ENCODE peak calls at places on chromosome 17, in four cellular contexts. U is neuronal stem cell, S is IMR-90, Q is H9. P is an unnamed sample.

GRCh38 chr17:352421-353212 is at the start of gene RPH3AL:
- DNase-seq in U (peak), S (no peak), Q (peak), P (no peak)

GRCh38 chr17:43015579-43015978 is 6.6 kb downstream of the VAT1 start:
- DNase-seq in U (no peak), S (no peak), Q (no peak), P (no peak)

GRCh38 chr17:8031261-8031661 is 7.6 kb upstream of the ALOX15B start:
- DNase-seq in U (no peak), S (no peak), Q (no peak), P (no peak)

GRCh38 chr17:74780443-74781238 is 4.5 kb upstream of the NAT9 start:
- DNase-seq in U (no peak), S (no peak), Q (peak), P (no peak)

GRCh38 chr17:21295036-21295952 is 10.8 kb downstream of the MAP2K3 start:
- DNase-seq in U (no peak), S (peak), Q (no peak), P (peak)

GRCh38 chr17:37570527-37571093 is 38.6 kb downstream of the SYNRG start:
- DNase-seq in U (peak), S (peak), Q (peak), P (peak)

GRCh38 chr17:45087496-45087975 is 26.4 kb downstream of the NMT1 start:
- DNase-seq in U (no peak), S (peak), Q (no peak), P (no peak)

GRCh38 chr17:45782889-45783592 is 1.1 kb upstream of the CRHR1 start:
- DNase-seq in U (peak), S (no peak), Q (peak), P (peak)

GRCh38 chr17:61168506-61168905 is 231.1 kb upstream of the TBX2 start:
- DNase-seq in U (no peak), S (peak), Q (no peak), P (no peak)

GRCh38 chr17:16281351-16281750 is 64.3 kb downstream of the PIGL start:
- DNase-seq in U (no peak), S (peak), Q (no peak), P (no peak)

GRCh38 chr17:73551756-73552155 is 92.5 kb downstream of the SDK2 start:
- DNase-seq in U (no peak), S (no peak), Q (peak), P (no peak)

GRCh38 chr17:54544239-54544638 is 356.4 kb upstream of the TOM1L1 start:
- DNase-seq in U (no peak), S (no peak), Q (peak), P (no peak)

GRCh38 chr17:8856869-8857575 is 10.5 kb downstream of the PIK3R6 start:
- DNase-seq in U (no peak), S (no peak), Q (peak), P (no peak)

GRCh38 chr17:34979650-34980352 is 511 bp upstream of the LIG3 start:
- DNase-seq in U (no peak), S (peak), Q (no peak), P (no peak)

GRCh38 chr17:30236807-30237206 is 1.3 kb upstream of the SLC6A4 start:
- DNase-seq in U (peak), S (no peak), Q (peak), P (peak)

GRCh38 chr17:61360318-61360717 is 39.3 kb upstream of the TBX2 start:
- DNase-seq in U (no peak), S (no peak), Q (no peak), P (no peak)

GRCh38 chr17:80751460-80752368 is 207.1 kb downstream of the RPTOR start:
- DNase-seq in U (peak), S (peak), Q (no peak), P (peak)

GRCh38 chr17:19397556-19398041 is 10.6 kb upstream of the MFAP4 start:
- DNase-seq in U (no peak), S (no peak), Q (peak), P (no peak)

GRCh38 chr17:17044846-17045561 is 2.7 kb downstream of the MPRIP start:
- DNase-seq in U (no peak), S (peak), Q (peak), P (no peak)

GRCh38 chr17:13030459-13031305 is 12.9 kb upstream of the ELAC2 start:
- DNase-seq in U (peak), S (peak), Q (peak), P (peak)

GRCh38 chr17:37743612-37743874 is 1.3 kb downstream of the HNF1B start:
- DNase-seq in U (no peak), S (no peak), Q (peak), P (no peak)

GRCh38 chr17:51598824-51599223 is 338.5 kb downstream of the UTP18 start:
- DNase-seq in U (no peak), S (no peak), Q (peak), P (no peak)

GRCh38 chr17:40070644-40070894 is 7.8 kb downstream of the THRA start:
- DNase-seq in U (no peak), S (no peak), Q (no peak), P (no peak)

GRCh38 chr17:80068301-80069160 is 32.1 kb downstream of the CCDC40 start:
- DNase-seq in U (no peak), S (peak), Q (no peak), P (peak)

GRCh38 chr17:15493031-15493750 is 25.8 kb upstream of the CDRT4 start:
- DNase-seq in U (no peak), S (no peak), Q (no peak), P (no peak)

GRCh38 chr17:6627019-6627418 is 13.5 kb downstream of the KIAA0753 start:
- DNase-seq in U (no peak), S (peak), Q (no peak), P (no peak)

GRCh38 chr17:50185724-50186545 is 15.5 kb downstream of the COL1A1 start:
- DNase-seq in U (no peak), S (peak), Q (no peak), P (no peak)

GRCh38 chr17:40843242-40843641 is 20.8 kb upstream of the KRT10 start:
- DNase-seq in U (no peak), S (no peak), Q (no peak), P (no peak)

GRCh38 chr17:82528484-82529265 is 9.1 kb downstream of the FOXK2 start:
- DNase-seq in U (no peak), S (peak), Q (peak), P (peak)

GRCh38 chr17:16974569-16975265 is 2.8 kb upstream of the TNFRSF13B start:
- DNase-seq in U (no peak), S (no peak), Q (peak), P (no peak)

DNA sequence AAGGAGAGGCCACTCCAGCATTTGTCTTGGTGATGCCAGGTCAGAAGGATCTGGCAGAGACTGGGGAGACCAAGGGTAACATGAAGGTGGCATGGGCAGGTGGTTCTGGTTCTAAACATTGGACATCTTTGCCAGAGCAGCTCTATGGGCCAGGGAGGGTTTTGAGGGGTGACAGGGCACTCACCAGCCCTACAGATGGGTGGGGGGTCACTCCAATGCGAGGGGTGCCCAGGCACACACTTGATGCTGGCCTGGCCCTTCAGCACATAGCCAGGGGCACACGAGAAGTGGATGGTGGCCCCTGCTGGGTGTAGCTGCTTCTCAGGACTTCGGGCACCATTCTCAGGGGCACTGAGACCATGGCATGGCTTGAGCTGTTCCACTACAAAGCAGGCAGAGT is 5.5 kb upstream of the PHF12 start:
- DNase-seq in U (no peak), S (no peak), Q (no peak), P (no peak)
- H3K23ac ChIP-seq in U (no peak), S (no peak), Q (no peak), P (no peak)

GRCh38 chr17:78344666-78345065 is 15.2 kb downstream of the SOCS3 start:
- DNase-seq in U (no peak), S (no peak), Q (peak), P (peak)

GRCh38 chr17:78342438-78343098 is 17.3 kb downstream of the SOCS3 start:
- DNase-seq in U (no peak), S (peak), Q (peak), P (peak)

GRCh38 chr17:78341559-78342437 is 18.1 kb downstream of the SOCS3 start:
- DNase-seq in U (peak), S (peak), Q (peak), P (peak)

GRCh38 chr17:78343433-78344201 is 16.3 kb downstream of the SOCS3 start:
- DNase-seq in U (no peak), S (no peak), Q (peak), P (peak)

GRCh38 chr17:78343099-78343432 is 16.8 kb downstream of the SOCS3 start:
- DNase-seq in U (no peak), S (peak), Q (peak), P (no peak)
- H3K23ac ChIP-seq in U (no peak), S (peak), Q (no peak), P (no peak)

GRCh38 chr17:48012151-48012520 is 25.5 kb downstream of the COPZ2 start:
- DNase-seq in U (no peak), S (no peak), Q (peak), P (peak)
- H3K23ac ChIP-seq in U (no peak), S (no peak), Q (no peak), P (no peak)

GRCh38 chr17:2137342-2138098 is 82.6 kb downstream of the HIC1 start:
- DNase-seq in U (peak), S (peak), Q (peak), P (peak)
- H3K23ac ChIP-seq in U (no peak), S (peak), Q (no peak), P (no peak)

DNA sequence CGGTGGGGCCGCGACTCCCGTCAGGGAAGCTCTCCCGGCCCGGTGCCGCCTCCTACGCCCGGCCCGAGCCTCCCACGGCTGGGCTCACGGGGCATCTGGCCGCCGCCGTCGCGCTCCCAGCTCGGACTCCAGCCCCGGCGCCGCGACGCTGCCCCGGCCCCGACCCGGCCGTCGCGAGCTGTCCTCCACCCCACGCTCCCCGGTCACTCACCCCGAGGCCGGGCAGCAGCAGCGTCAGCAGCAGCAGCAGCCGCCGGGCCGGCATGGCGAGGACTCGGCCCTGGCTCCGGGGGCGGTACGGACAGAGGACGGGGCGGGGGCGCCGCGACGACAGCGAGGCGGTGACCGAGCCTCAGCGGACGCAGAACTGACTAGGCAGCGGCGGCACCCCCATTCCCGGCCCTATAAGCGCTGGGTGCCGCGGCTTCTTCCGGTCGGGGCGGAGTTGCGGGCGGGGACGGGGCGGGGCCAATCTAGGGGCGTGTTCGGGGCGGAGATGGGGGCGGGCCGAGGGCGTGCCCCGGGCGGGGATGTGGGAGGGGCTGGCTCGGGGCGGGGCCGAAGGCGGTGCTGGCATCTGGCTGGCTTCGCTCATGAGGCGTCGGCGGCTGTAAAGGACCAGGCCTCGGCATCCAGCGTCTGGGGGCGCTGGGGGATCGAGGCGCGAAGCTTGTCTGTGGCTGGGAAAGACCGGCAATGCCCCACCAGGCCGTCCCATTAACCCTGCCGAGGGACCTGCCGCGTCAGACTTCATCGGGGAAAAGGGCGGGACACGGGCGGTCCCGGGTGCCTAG is at the start of gene ERN1:
- DNase-seq in U (peak), S (peak), Q (peak), P (peak)
- H3K23ac ChIP-seq in U (peak), S (peak), Q (no peak), P (no peak)

GRCh38 chr17:77802811-77803220 is 155.7 kb upstream of the TNRC6C start:
- DNase-seq in U (peak), S (peak), Q (peak), P (no peak)

GRCh38 chr17:77800832-77801231 is 157.7 kb upstream of the TNRC6C start:
- DNase-seq in U (no peak), S (no peak), Q (no peak), P (no peak)

GRCh38 chr17:77803726-77804125 is 154.8 kb upstream of the TNRC6C start:
- DNase-seq in U (no peak), S (no peak), Q (no peak), P (no peak)

GRCh38 chr17:77801545-77802332 is 156.8 kb upstream of the TNRC6C start:
- DNase-seq in U (no peak), S (no peak), Q (no peak), P (no peak)

GRCh38 chr17:77802333-77802615 is 156.2 kb upstream of the TNRC6C start:
- DNase-seq in U (no peak), S (no peak), Q (no peak), P (no peak)
- H3K23ac ChIP-seq in U (no peak), S (no peak), Q (no peak), P (no peak)

P was measured in trophoblast cell.